ENCODE peak calls at places on chromosomes 2 and 18, in four cellular contexts. M, A, X and O are unnamed samples.
A peak's percentile ranks its signal among the peaks of the same experiment; 100 is the strongest.

GRCh38 chr2:128513416-128514283 is 195.0 kb upstream of the HS6ST1 start:
- DNase-seq in M (no peak), A (no peak), X (peak; percentile 51), O (no peak)

GRCh38 chr2:210558708-210559107 is 2.3 kb downstream of the CPS1 start:
- DNase-seq in M (peak; percentile 21), A (no peak), X (no peak), O (no peak)

GRCh38 chr2:16674154-16674553 is 8.5 kb upstream of the CYRIA start:
- DNase-seq in M (no peak), A (no peak), X (no peak), O (no peak)

GRCh38 chr2:152369176-152369860 is 34.3 kb downstream of the FMNL2 start:
- DNase-seq in M (peak; percentile 59), A (no peak), X (no peak), O (no peak)

GRCh38 chr18:58525517-58525916 is 103.4 kb downstream of the ALPK2 start:
- DNase-seq in M (peak; percentile 86), A (no peak), X (no peak), O (no peak)

GRCh38 chr2:23548143-23548769 is 163.3 kb downstream of the KLHL29 start:
- DNase-seq in M (no peak), A (no peak), X (no peak), O (no peak)

GRCh38 chr18:72878561-72878960 is 10.8 kb upstream of the NETO1 start:
- DNase-seq in M (no peak), A (no peak), X (no peak), O (no peak)

GRCh38 chr2:238290715-238291549 is 2.5 kb upstream of the PER2 start:
- DNase-seq in M (peak; percentile 8), A (peak; percentile 73), X (no peak), O (no peak)

GRCh38 chr18:45282101-45282812 is 333.0 kb upstream of the SLC14A2 start:
- DNase-seq in M (no peak), A (no peak), X (no peak), O (no peak)

GRCh38 chr2:189024861-189025618 is 50.9 kb downstream of the COL3A1 start:
- DNase-seq in M (peak; percentile 3), A (peak; percentile 67), X (no peak), O (no peak)

GRCh38 chr2:51994123-51994788 is 962.3 kb upstream of the NRXN1 start:
- DNase-seq in M (no peak), A (no peak), X (no peak), O (no peak)

GRCh38 chr2:95043300-95043786 is 17.8 kb downstream of the MAL start:
- DNase-seq in M (peak; percentile 73), A (no peak), X (peak; percentile 92), O (no peak)

GRCh38 chr2:178194600-178195389 is 483 bp downstream of the OSBPL6 start:
- DNase-seq in M (peak; percentile 73), A (peak; percentile 89), X (peak; percentile 77), O (no peak)

GRCh38 chr2:63789318-63790051 is 52.2 kb upstream of the UGP2 start:
- DNase-seq in M (no peak), A (no peak), X (no peak), O (no peak)

GRCh38 chr18:61935362-61935761 is 42.6 kb upstream of the RNF152 start:
- DNase-seq in M (no peak), A (no peak), X (no peak), O (no peak)

GRCh38 chr2:11389551-11390528 is 45.4 kb upstream of the ROCK2 start:
- DNase-seq in M (peak; percentile 41), A (no peak), X (peak; percentile 89), O (no peak)

GRCh38 chr2:103161456-103162289 is 399.8 kb downstream of the TMEM182 start:
- DNase-seq in M (peak; percentile 22), A (peak; percentile 66), X (no peak), O (no peak)

GRCh38 chr2:215808996-215809395 is 204.4 kb downstream of the MREG start:
- DNase-seq in M (no peak), A (no peak), X (no peak), O (no peak)

GRCh38 chr2:101550555-101550954 is 75.6 kb upstream of the RFX8 start:
- DNase-seq in M (no peak), A (no peak), X (no peak), O (no peak)

GRCh38 chr2:239380831-239381708 is 19.8 kb downstream of the HDAC4 start:
- DNase-seq in M (no peak), A (no peak), X (no peak), O (peak; percentile 79)

DNA sequence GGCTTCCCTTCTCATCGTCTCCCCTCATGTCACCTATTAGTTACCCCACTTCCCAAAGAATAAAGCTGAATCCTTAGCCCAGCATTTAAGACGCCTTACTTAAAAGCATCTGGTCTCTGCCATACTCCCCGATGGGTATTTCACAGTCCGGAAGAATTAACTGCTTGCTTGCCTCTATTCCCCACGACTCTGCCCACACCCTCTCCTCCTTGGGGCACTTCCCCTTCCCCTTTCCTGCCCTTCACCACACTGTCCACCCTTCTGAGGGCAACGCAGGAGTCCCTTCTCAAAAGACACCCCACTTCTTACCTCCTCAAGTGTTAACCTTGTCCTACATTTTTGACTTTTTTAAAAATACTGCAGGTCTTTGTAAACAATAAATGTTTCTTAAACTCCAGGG is 60.1 kb upstream of the RMP24 start:
- DNase-seq in M (no peak), A (no peak), X (no peak), O (no peak)
- H3K4me3 ChIP-seq in M (no peak overlapping the region), A (no peak overlapping the region), X (no peak overlapping the region), O (no peak overlapping the region)

GRCh38 chr2:31344447-31344846 is 70.1 kb downstream of the XDH start:
- DNase-seq in M (no peak), A (peak; percentile 13), X (no peak), O (no peak)

GRCh38 chr2:31349160-31349559 is 65.4 kb downstream of the XDH start:
- DNase-seq in M (no peak), A (no peak), X (no peak), O (no peak)

GRCh38 chr2:31349684-31350083 is 64.9 kb downstream of the XDH start:
- DNase-seq in M (no peak), A (no peak), X (no peak), O (no peak)

GRCh38 chr2:31347788-31348187 is 66.8 kb downstream of the XDH start:
- DNase-seq in M (no peak), A (no peak), X (no peak), O (no peak)

DNA sequence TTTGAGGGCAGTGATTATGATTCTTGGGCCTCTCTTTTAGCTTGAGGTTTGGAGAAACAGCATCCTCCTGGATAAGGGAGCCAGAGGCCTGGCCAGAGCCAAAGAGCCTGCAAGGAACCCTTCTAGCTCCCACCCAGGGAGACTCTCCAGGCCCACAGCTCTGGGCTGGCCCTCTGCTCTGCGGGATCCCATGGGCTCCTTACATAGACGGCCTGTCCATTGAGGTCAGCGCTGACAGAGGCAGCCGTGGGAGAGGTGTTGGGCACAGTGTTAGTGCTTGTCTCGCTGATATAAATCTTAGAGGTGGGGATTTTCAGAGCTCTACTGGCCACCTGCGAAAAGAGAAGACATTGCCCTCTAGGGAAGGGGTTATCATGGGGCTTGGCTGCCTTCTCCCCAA is 67.2 kb downstream of the XDH start:
- DNase-seq in M (no peak), A (no peak), X (no peak), O (no peak)
- H3K27ac ChIP-seq in M (no peak overlapping the region), A (no peak overlapping the region), X (no peak overlapping the region), O (no peak overlapping the region)

GRCh38 chr18:55400590-55401274 is 187.3 kb downstream of the TCF4 start:
- DNase-seq in M (no peak), A (no peak), X (no peak), O (no peak)
- H3K4me1 ChIP-seq in M (peaks cover 9% of the 10 kb centered on the region), A (peaks cover 8% of the 10 kb centered on the region), X (no peaks in the 10 kb centered on the region), O (no peaks in the 10 kb centered on the region)

GRCh38 chr18:31232779-31233424 is 70.2 kb upstream of the DSC1 start:
- DNase-seq in M (no peak), A (no peak), X (no peak), O (no peak)

GRCh38 chr18:31230495-31230894 is 67.8 kb upstream of the DSC1 start:
- DNase-seq in M (peak; percentile 96), A (no peak), X (no peak), O (no peak)

GRCh38 chr18:31237142-31237541 is 74.5 kb upstream of the DSC1 start:
- DNase-seq in M (no peak), A (no peak), X (no peak), O (no peak)

GRCh38 chr18:31232000-31232399 is 69.3 kb upstream of the DSC1 start:
- DNase-seq in M (no peak), A (no peak), X (no peak), O (no peak)

DNA sequence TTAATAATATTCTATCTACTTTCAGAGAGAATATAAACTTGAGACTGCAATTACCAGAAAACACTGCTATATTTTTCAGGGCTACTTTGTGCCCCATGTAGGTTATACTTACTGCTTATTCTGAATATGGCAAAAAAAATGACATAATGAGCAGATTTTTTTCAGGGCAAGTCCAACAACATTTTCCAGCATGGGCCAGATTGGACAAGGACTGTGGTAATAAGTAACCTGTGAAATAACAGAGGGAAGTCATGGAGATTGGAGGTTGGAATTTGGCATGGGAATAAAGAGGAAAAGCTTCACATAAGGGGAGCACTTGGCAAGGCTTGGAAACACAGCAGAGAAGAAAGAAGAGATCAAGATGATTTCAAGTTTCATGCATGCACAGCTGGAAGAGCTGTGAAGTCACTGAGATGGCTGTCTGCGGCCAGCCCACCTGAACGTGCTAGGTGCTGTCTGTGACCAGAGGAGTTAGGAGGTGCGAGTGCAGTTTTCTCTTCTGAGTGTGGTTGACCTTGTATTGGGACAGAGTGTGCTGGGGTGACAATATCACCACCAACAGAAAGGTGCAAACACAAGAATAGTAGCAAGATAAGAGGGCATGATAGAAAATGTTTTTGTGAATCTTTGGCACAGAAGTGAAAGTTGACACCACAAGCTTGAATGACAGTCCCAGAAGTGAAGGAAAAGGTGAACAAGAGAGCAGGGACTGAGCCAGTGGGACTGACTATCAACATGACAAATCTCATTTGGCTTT is 71.1 kb upstream of the DSC1 start:
- DNase-seq in M (no peak), A (no peak), X (no peak), O (no peak)
- H3K4me3 ChIP-seq in M (no peak overlapping the region), A (no peak overlapping the region), X (peak overlapping the region; percentile 47), O (no peak overlapping the region)

GRCh38 chr2:96489673-96490072 is 15.5 kb downstream of the NEURL3 start:
- DNase-seq in M (no peak), A (no peak), X (no peak), O (no peak)

GRCh38 chr2:96489261-96489660 is 15.9 kb downstream of the NEURL3 start:
- DNase-seq in M (no peak), A (no peak), X (no peak), O (no peak)

GRCh38 chr2:96494188-96494587 is 11.0 kb downstream of the NEURL3 start:
- DNase-seq in M (no peak), A (no peak), X (no peak), O (no peak)

GRCh38 chr2:96493072-96493471 is 12.1 kb downstream of the NEURL3 start:
- DNase-seq in M (peak; percentile 93), A (peak; percentile 98), X (no peak), O (no peak)

DNA sequence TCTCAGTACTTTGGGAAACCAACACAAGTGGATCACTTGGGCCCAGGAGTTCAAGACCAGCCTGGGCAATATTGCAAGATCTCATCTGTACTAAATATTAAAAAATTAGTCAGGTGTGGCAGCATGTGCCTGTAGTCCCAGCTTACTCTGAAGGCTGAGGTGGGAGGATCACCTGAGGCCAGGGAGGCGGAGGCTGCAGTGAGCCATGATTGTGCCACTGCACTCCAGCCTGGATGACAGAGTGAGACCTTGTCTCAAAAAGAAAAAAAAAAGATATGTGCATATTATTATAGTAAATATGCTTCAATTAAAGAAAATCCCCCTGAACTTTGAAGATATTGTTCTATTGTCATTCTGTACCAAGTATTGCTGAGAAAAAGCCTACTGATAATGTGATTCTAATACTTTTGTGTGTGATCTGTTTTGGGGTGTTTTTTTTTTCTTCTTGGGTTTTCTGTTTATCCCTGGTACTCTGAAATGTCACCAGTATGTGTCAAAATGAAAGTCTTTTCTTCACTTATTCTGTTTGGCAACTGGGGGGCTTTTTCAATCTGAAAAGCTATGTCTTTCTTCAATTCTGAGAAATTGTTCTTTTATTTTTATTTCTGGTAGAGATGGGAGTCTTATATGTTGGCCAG is 13.2 kb downstream of the NEURL3 start:
- DNase-seq in M (no peak), A (no peak), X (no peak), O (no peak)
- H3K27ac ChIP-seq in M (no peak overlapping the region), A (no peak overlapping the region), X (no peak overlapping the region), O (no peak overlapping the region)